ENCODE peak calls at places on chromosomes 13 and 19, in seven cellular contexts. P is AG10803, E is progenitor cell of endocrine pancreas, N is choroid plexus epithelial cell, F is B cell, U is fibroblast of pulmonary artery, X is ascending aorta. I is an unnamed sample.

GRCh38 chr19:11499890-11500420 is 5.7 kb downstream of the ZNF653 start:
- DNase-seq in P (no peak), E (no peak), N (no peak), F (no peak), U (no peak), X (no peak), I (no peak)

GRCh38 chr19:42634409-42635232 is 39.9 kb upstream of the CEACAM8 start:
- DNase-seq in P (peak), E (no peak), N (peak), F (no peak), U (peak), X (no peak), I (no peak)

GRCh38 chr19:10289167-10289835 is 451 bp upstream of the ICAM5 start:
- DNase-seq in P (peak), E (no peak), N (peak), F (peak), U (peak), X (no peak), I (peak)

GRCh38 chr19:51030631-51031030 is 4.2 kb downstream of the KLK12 start:
- DNase-seq in P (no peak), E (no peak), N (no peak), F (no peak), U (no peak), X (no peak), I (no peak)

GRCh38 chr19:49496574-49497008 is 357 bp downstream of the RPS11 start:
- DNase-seq in P (no peak), E (no peak), N (no peak), F (no peak), U (no peak), X (no peak), I (no peak)

GRCh38 chr13:87356314-87356713 is 314.9 kb upstream of the SLITRK5 start:
- DNase-seq in P (no peak), E (no peak), N (no peak), F (no peak), U (no peak), X (no peak), I (no peak)

GRCh38 chr19:33429891-33430673 is 56.6 kb downstream of the CEBPG start:
- DNase-seq in P (no peak), E (no peak), N (no peak), F (no peak), U (no peak), X (no peak), I (no peak)

GRCh38 chr19:709965-710714 is 1.4 kb downstream of the PALM start:
- DNase-seq in P (no peak), E (no peak), N (no peak), F (peak), U (no peak), X (no peak), I (no peak)

GRCh38 chr13:108176685-108177274 is 38.6 kb downstream of the LIG4 start:
- DNase-seq in P (no peak), E (no peak), N (peak), F (peak), U (peak), X (no peak), I (no peak)

GRCh38 chr13:37492741-37493514 is 105.6 kb downstream of the POSTN start:
- DNase-seq in P (peak), E (no peak), N (peak), F (no peak), U (peak), X (no peak), I (no peak)

GRCh38 chr13:27359203-27359821 is 65.1 kb upstream of the GTF3A start:
- DNase-seq in P (peak), E (peak), N (peak), F (peak), U (peak), X (no peak), I (peak)

GRCh38 chr19:10866495-10866894 is 4.9 kb upstream of the CARM1 start:
- DNase-seq in P (no peak), E (no peak), N (no peak), F (no peak), U (no peak), X (no peak), I (no peak)

GRCh38 chr13:42534785-42535184 is 39.2 kb upstream of the TNFSF11 start:
- DNase-seq in P (no peak), E (no peak), N (no peak), F (no peak), U (no peak), X (no peak), I (no peak)

GRCh38 chr13:42533336-42533591 is 40.7 kb upstream of the TNFSF11 start:
- DNase-seq in P (no peak), E (no peak), N (no peak), F (no peak), U (no peak), X (no peak), I (no peak)

GRCh38 chr13:42532561-42533335 is 41.2 kb upstream of the TNFSF11 start:
- DNase-seq in P (no peak), E (no peak), N (no peak), F (peak), U (no peak), X (no peak), I (no peak)
- TF ChIP-seq CTCF in P (no peak), E (no peak), N (no peak), F (no peak), U (no peak), X (no peak), I (no peak)

GRCh38 chr19:52398091-52398461 is 427 bp downstream of the ZNF528 start:
- DNase-seq in P (peak), E (no peak), N (peak), F (peak), U (peak), X (no peak), I (no peak)
- TF ChIP-seq CTCF in P (no peak), E (no peak), N (peak), F (no peak), U (no peak), X (no peak), I (no peak)

GRCh38 chr19:23822735-23823134 is 64.0 kb upstream of the ZNF681 start:
- DNase-seq in P (no peak), E (no peak), N (no peak), F (no peak), U (no peak), X (no peak), I (no peak)

DNA sequence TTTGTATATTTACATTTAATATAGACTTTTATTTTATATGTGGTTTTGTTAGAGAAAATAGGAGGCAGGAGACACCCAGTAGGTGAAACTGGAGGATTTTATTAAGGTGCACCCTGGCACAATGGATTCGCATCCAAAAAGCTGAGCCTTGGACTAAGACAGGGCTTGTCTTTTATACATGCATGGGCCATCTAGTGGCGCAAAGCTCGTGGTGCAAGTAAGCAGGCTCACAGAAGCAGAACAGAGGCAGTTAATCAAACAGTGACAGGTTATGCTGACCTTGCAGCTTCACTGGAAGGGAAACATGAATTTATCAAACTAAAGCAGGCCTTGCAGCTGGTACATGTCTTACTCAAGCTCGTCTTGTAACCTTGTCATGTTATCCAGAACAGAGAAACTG is 58.8 kb upstream of the ZNF681 start:
- DNase-seq in P (no peak), E (no peak), N (peak), F (no peak), U (peak), X (no peak), I (no peak)
- TF ChIP-seq CTCF in P (peak), E (no peak), N (peak), F (peak), U (peak), X (no peak), I (no peak)

DNA sequence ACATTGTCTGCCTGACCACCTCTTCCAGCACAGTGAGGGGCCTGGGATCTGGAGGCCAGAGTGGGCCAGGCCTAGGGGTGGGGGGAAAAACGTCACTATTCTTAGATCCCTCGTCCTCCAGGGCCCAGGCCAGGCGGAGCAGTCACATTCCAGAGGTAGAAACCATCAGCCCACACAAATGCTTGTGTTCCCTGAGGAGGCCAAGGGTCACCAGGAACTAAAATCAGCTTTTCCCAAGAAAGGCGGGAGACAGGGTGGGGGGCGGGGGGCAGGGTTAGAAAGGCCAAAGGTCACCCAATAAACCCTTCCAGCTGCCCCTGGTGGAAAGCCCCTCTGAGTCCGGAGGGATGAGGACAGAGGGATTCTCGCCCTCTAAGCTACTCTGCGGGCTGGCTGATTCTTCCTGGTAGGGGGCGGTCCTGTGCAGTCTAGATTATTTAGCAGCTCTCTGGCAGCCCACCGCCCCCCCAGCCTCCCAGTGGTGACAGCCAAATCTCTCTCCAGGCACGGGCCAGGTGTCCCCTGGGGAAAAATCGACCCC is 23.5 kb upstream of the CCL25 start:
- DNase-seq in P (no peak), E (peak), N (peak), F (no peak), U (peak), X (no peak), I (no peak)
- TF ChIP-seq CTCF in P (no peak), E (peak), N (peak), F (no peak), U (no peak), X (no peak), I (no peak)

DNA sequence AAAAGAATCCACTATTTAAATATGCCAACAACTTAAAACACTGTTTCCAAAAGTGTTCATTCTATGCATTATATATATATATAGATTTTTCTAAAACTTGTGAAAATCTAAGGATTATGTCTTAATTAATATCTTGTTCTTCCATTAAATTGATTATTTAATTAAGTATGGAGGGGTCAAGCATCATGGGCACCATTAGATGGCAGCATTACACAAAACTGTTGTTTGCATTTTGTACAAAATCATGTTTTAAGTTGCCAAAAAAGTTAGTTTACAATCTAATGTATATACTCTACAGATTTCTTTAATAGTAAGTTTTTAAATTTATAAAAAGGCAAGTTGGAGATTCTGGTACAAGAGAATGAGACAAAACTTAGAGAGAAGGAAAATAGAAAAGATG is 213.2 kb upstream of the EDNRB start:
- DNase-seq in P (peak), E (no peak), N (peak), F (no peak), U (peak), X (no peak), I (no peak)
- TF ChIP-seq CTCF in P (peak), E (peak), N (peak), F (no peak), U (peak), X (no peak), I (no peak)

GRCh38 chr13:24670927-24671326 is 9.3 kb upstream of the ATP12A start:
- DNase-seq in P (no peak), E (no peak), N (peak), F (no peak), U (peak), X (no peak), I (no peak)
- TF ChIP-seq CTCF in P (peak), E (peak), N (peak), F (no peak), U (peak), X (no peak), I (no peak)

GRCh38 chr19:58218899-58219298 is 9.8 kb upstream of the ZNF544 start:
- DNase-seq in P (no peak), E (no peak), N (peak), F (no peak), U (peak), X (no peak), I (no peak)
- TF ChIP-seq CTCF in P (no peak), E (no peak), N (peak), F (peak), U (peak), X (no peak), I (no peak)

I was measured in natural killer cell.